ENCODE peak calls at places on chromosomes 2 and 18, in four cellular contexts. One of them, this sample, is unnamed.

GRCh38 chr2:216031960-216032689 is 18.8 kb upstream of the MREG start:
- DNase-seq in stimulated activated CD4-positive, alpha-beta T cell treated with anti-CD3 and anti-CD28 coated beads, Interleukin-2, amount 100 ng/mL, for 24 hours: no peak
- DNase-seq in A172: peak
- DNase-seq in M059J: peak
- DNase-seq in this sample: no peak

GRCh38 chr2:205210494-205210893 is 471.8 kb upstream of the NRP2 start:
- DNase-seq in stimulated activated CD4-positive, alpha-beta T cell treated with anti-CD3 and anti-CD28 coated beads, Interleukin-2, amount 100 ng/mL, for 24 hours: no peak
- DNase-seq in A172: no peak
- DNase-seq in M059J: no peak
- DNase-seq in this sample: no peak

GRCh38 chr2:85143463-85144082 is 10.4 kb downstream of the TCF7L1 start:
- DNase-seq in stimulated activated CD4-positive, alpha-beta T cell treated with anti-CD3 and anti-CD28 coated beads, Interleukin-2, amount 100 ng/mL, for 24 hours: no peak
- DNase-seq in A172: no peak
- DNase-seq in M059J: no peak
- DNase-seq in this sample: no peak

GRCh38 chr18:61595615-61596014 is 262.4 kb downstream of the CDH20 start:
- DNase-seq in stimulated activated CD4-positive, alpha-beta T cell treated with anti-CD3 and anti-CD28 coated beads, Interleukin-2, amount 100 ng/mL, for 24 hours: no peak
- DNase-seq in A172: no peak
- DNase-seq in M059J: no peak
- DNase-seq in this sample: no peak

GRCh38 chr2:199979398-199979797 is 24.0 kb downstream of the MAIP1 start:
- DNase-seq in stimulated activated CD4-positive, alpha-beta T cell treated with anti-CD3 and anti-CD28 coated beads, Interleukin-2, amount 100 ng/mL, for 24 hours: no peak
- DNase-seq in A172: no peak
- DNase-seq in M059J: no peak
- DNase-seq in this sample: no peak

GRCh38 chr2:10041711-10042110 is 1.6 kb upstream of the KLF11 start:
- DNase-seq in stimulated activated CD4-positive, alpha-beta T cell treated with anti-CD3 and anti-CD28 coated beads, Interleukin-2, amount 100 ng/mL, for 24 hours: no peak
- DNase-seq in A172: no peak
- DNase-seq in M059J: no peak
- DNase-seq in this sample: no peak

GRCh38 chr2:101515512-101515911 is 40.6 kb upstream of the RFX8 start:
- DNase-seq in stimulated activated CD4-positive, alpha-beta T cell treated with anti-CD3 and anti-CD28 coated beads, Interleukin-2, amount 100 ng/mL, for 24 hours: no peak
- DNase-seq in A172: peak
- DNase-seq in M059J: peak
- DNase-seq in this sample: no peak

GRCh38 chr2:120224256-120224655 is 1.1 kb upstream of the TMEM185B start:
- DNase-seq in stimulated activated CD4-positive, alpha-beta T cell treated with anti-CD3 and anti-CD28 coated beads, Interleukin-2, amount 100 ng/mL, for 24 hours: no peak
- DNase-seq in A172: no peak
- DNase-seq in M059J: no peak
- DNase-seq in this sample: no peak

GRCh38 chr18:79182047-79182713 is 113.0 kb downstream of the ATP9B start:
- DNase-seq in stimulated activated CD4-positive, alpha-beta T cell treated with anti-CD3 and anti-CD28 coated beads, Interleukin-2, amount 100 ng/mL, for 24 hours: no peak
- DNase-seq in A172: no peak
- DNase-seq in M059J: no peak
- DNase-seq in this sample: no peak

GRCh38 chr18:74310411-74310810 is 5.2 kb upstream of the C18orf63 start:
- DNase-seq in stimulated activated CD4-positive, alpha-beta T cell treated with anti-CD3 and anti-CD28 coated beads, Interleukin-2, amount 100 ng/mL, for 24 hours: no peak
- DNase-seq in A172: peak
- DNase-seq in M059J: peak
- DNase-seq in this sample: no peak

GRCh38 chr2:25042321-25043240 is 705 bp downstream of the EFR3B start:
- DNase-seq in stimulated activated CD4-positive, alpha-beta T cell treated with anti-CD3 and anti-CD28 coated beads, Interleukin-2, amount 100 ng/mL, for 24 hours: peak
- DNase-seq in A172: no peak
- DNase-seq in M059J: peak
- DNase-seq in this sample: no peak

GRCh38 chr2:13201924-13202323 is 485.2 kb downstream of the TRIB2 start:
- DNase-seq in stimulated activated CD4-positive, alpha-beta T cell treated with anti-CD3 and anti-CD28 coated beads, Interleukin-2, amount 100 ng/mL, for 24 hours: no peak
- DNase-seq in A172: peak
- DNase-seq in M059J: peak
- DNase-seq in this sample: no peak

GRCh38 chr2:239068411-239068810 is 220.5 kb downstream of the TWIST2 start:
- DNase-seq in stimulated activated CD4-positive, alpha-beta T cell treated with anti-CD3 and anti-CD28 coated beads, Interleukin-2, amount 100 ng/mL, for 24 hours: no peak
- DNase-seq in A172: no peak
- DNase-seq in M059J: no peak
- DNase-seq in this sample: no peak

This sample was measured in activated T-helper 2 cell treated with anti-CD3 and anti-CD28 coated beads, Interferon-gamma antibody, Interleukin-2, Interleukin-4, amounts not matched to agents 10 μg/mL and 5 μg/mL and 100 μg/mL, durations not matched to agents 14 hours and 24 hours and 36 hours.